ENCODE peak calls at places on chromosomes 11 and 22, in nine cellular contexts. One of them, this sample, is unnamed.

GRCh38 chr11:22449441-22449840 is 111.3 kb downstream of the SLC17A6 start:
- DNase-seq in H7: no peak
- DNase-seq in hypothalamus: no peak
- DNase-seq in left ventricle myocardium inferior: no peak
- DNase-seq in spleen: no peak
- DNase-seq in IMR-90: peak
- DNase-seq in HAP-1: no peak
- DNase-seq in psoas muscle: no peak
- DNase-seq in naive thymus-derived CD8-positive, alpha-beta T cell: no peak
- DNase-seq in this sample: no peak

GRCh38 chr11:8098879-8099278 is 17.9 kb downstream of the TUB start:
- DNase-seq in psoas muscle: no peak
- DNase-seq in hypothalamus: no peak
- DNase-seq in left ventricle myocardium inferior: no peak
- DNase-seq in HAP-1: no peak
- DNase-seq in H7: no peak
- DNase-seq in IMR-90: peak
- DNase-seq in naive thymus-derived CD8-positive, alpha-beta T cell: no peak
- DNase-seq in spleen: peak
- DNase-seq in this sample: no peak

GRCh38 chr11:6615882-6616585 is 3.2 kb downstream of the TPP1 start:
- DNase-seq in left ventricle myocardium inferior: no peak
- DNase-seq in spleen: peak
- DNase-seq in hypothalamus: no peak
- DNase-seq in naive thymus-derived CD8-positive, alpha-beta T cell: no peak
- DNase-seq in psoas muscle: no peak
- DNase-seq in H7: no peak
- DNase-seq in IMR-90: peak
- DNase-seq in HAP-1: no peak
- DNase-seq in this sample: no peak

GRCh38 chr11:120172054-120172881 is 34.4 kb upstream of the TRIM29 start:
- DNase-seq in H7: peak
- DNase-seq in naive thymus-derived CD8-positive, alpha-beta T cell: peak
- DNase-seq in left ventricle myocardium inferior: peak
- DNase-seq in hypothalamus: no peak
- DNase-seq in psoas muscle: peak
- DNase-seq in HAP-1: peak
- DNase-seq in IMR-90: peak
- DNase-seq in spleen: no peak
- DNase-seq in this sample: peak

GRCh38 chr11:83816572-83817187 is 530.5 kb upstream of the CCDC90B start:
- DNase-seq in hypothalamus: no peak
- DNase-seq in IMR-90: peak
- DNase-seq in H7: no peak
- DNase-seq in spleen: no peak
- DNase-seq in psoas muscle: no peak
- DNase-seq in HAP-1: no peak
- DNase-seq in naive thymus-derived CD8-positive, alpha-beta T cell: no peak
- DNase-seq in left ventricle myocardium inferior: no peak
- DNase-seq in this sample: no peak

GRCh38 chr22:32985899-32986772 is 72.0 kb downstream of the SYN3 start:
- DNase-seq in naive thymus-derived CD8-positive, alpha-beta T cell: peak
- DNase-seq in psoas muscle: peak
- DNase-seq in hypothalamus: no peak
- DNase-seq in HAP-1: peak
- DNase-seq in H7: peak
- DNase-seq in spleen: no peak
- DNase-seq in IMR-90: peak
- DNase-seq in left ventricle myocardium inferior: peak
- DNase-seq in this sample: peak

GRCh38 chr22:37173709-37174108 is 14.3 kb downstream of the C1QTNF6 start:
- DNase-seq in naive thymus-derived CD8-positive, alpha-beta T cell: no peak
- DNase-seq in hypothalamus: no peak
- DNase-seq in IMR-90: no peak
- DNase-seq in HAP-1: no peak
- DNase-seq in psoas muscle: peak
- DNase-seq in left ventricle myocardium inferior: peak
- DNase-seq in H7: no peak
- DNase-seq in spleen: peak
- DNase-seq in this sample: no peak

GRCh38 chr11:69008774-69009440 is 4.1 kb downstream of the MRGPRF start:
- DNase-seq in spleen: peak
- DNase-seq in HAP-1: no peak
- DNase-seq in H7: peak
- DNase-seq in naive thymus-derived CD8-positive, alpha-beta T cell: no peak
- DNase-seq in psoas muscle: peak
- DNase-seq in IMR-90: peak
- DNase-seq in hypothalamus: no peak
- DNase-seq in left ventricle myocardium inferior: peak
- DNase-seq in this sample: no peak

GRCh38 chr11:126861796-126862195 is 138.8 kb downstream of the KIRREL3 start:
- DNase-seq in HAP-1: no peak
- DNase-seq in spleen: no peak
- DNase-seq in IMR-90: no peak
- DNase-seq in naive thymus-derived CD8-positive, alpha-beta T cell: no peak
- DNase-seq in hypothalamus: no peak
- DNase-seq in H7: no peak
- DNase-seq in left ventricle myocardium inferior: no peak
- DNase-seq in psoas muscle: no peak
- DNase-seq in this sample: no peak

GRCh38 chr11:133896642-133897330 is 51.5 kb upstream of the SPATA19 start:
- DNase-seq in HAP-1: no peak
- DNase-seq in psoas muscle: no peak
- DNase-seq in IMR-90: no peak
- DNase-seq in naive thymus-derived CD8-positive, alpha-beta T cell: peak
- DNase-seq in spleen: no peak
- DNase-seq in left ventricle myocardium inferior: no peak
- DNase-seq in H7: peak
- DNase-seq in hypothalamus: no peak
- DNase-seq in this sample: no peak

GRCh38 chr11:43397251-43397650 is 38.5 kb downstream of the TTC17 start:
- DNase-seq in H7: no peak
- DNase-seq in HAP-1: no peak
- DNase-seq in IMR-90: peak
- DNase-seq in naive thymus-derived CD8-positive, alpha-beta T cell: no peak
- DNase-seq in psoas muscle: no peak
- DNase-seq in left ventricle myocardium inferior: no peak
- DNase-seq in spleen: no peak
- DNase-seq in hypothalamus: no peak
- DNase-seq in this sample: no peak